ENCODE peak calls at places on chromosome 4, in nine cellular contexts. M is ELF-1; C is A549; D is nucleus accumbens; T is activated CD4-positive, alpha-beta memory T cell treated with anti-CD3 and anti-CD28 coated beads, Interleukin-2, amount 10 ng/mL, durations not matched to agents 7 days and 5 days; G is central memory CD4-positive, alpha-beta T cell; E is Caki2; U is endothelial cell; V is astrocyte. X is an unnamed sample.

GRCh38 chr4:45293335-45293734 is 567.0 kb upstream of the GNPDA2 start:
- DNase-seq in M (no peak), C (no peak), D (no peak), T (no peak), G (no peak), E (no peak), U (no peak), V (no peak), X (no peak)

GRCh38 chr4:21949073-21949457 is 493 bp upstream of the KCNIP4 start:
- DNase-seq in M (peak), C (no peak), D (peak), T (no peak), G (no peak), E (no peak), U (peak), V (no peak), X (no peak)

GRCh38 chr4:4750187-4750586 is 109.3 kb upstream of the MSX1 start:
- DNase-seq in M (no peak), C (no peak), D (no peak), T (no peak), G (no peak), E (no peak), U (no peak), V (no peak), X (no peak)

GRCh38 chr4:4443821-4444220 is 56.9 kb downstream of the NSG1 start:
- DNase-seq in M (peak), C (no peak), D (no peak), T (no peak), G (no peak), E (peak), U (no peak), V (peak), X (no peak)

GRCh38 chr4:142406051-142406549 is 440.0 kb downstream of the INPP4B start:
- DNase-seq in M (peak), C (no peak), D (no peak), T (no peak), G (no peak), E (peak), U (no peak), V (peak), X (peak)

GRCh38 chr4:12729384-12729783 is 754.8 kb downstream of the RAB28 start:
- DNase-seq in M (no peak), C (no peak), D (no peak), T (no peak), G (no peak), E (peak), U (no peak), V (peak), X (no peak)

GRCh38 chr4:110505440-110505839 is 29.5 kb downstream of the ENPEP start:
- DNase-seq in M (no peak), C (no peak), D (no peak), T (no peak), G (no peak), E (no peak), U (no peak), V (no peak), X (no peak)

GRCh38 chr4:168150651-168151050 is 58.3 kb downstream of the ANXA10 start:
- DNase-seq in M (peak), C (no peak), D (no peak), T (no peak), G (no peak), E (no peak), U (no peak), V (peak), X (no peak)

GRCh38 chr4:176492648-176493302 is 173.0 kb downstream of the SPCS3 start:
- DNase-seq in M (no peak), C (no peak), D (no peak), T (no peak), G (no peak), E (peak), U (no peak), V (peak), X (no peak)

GRCh38 chr4:110361921-110362320 is 114.0 kb upstream of the ENPEP start:
- DNase-seq in M (peak), C (no peak), D (no peak), T (no peak), G (no peak), E (peak), U (no peak), V (peak), X (no peak)

GRCh38 chr4:40507977-40508376 is 121.7 kb downstream of the RBM47 start:
- DNase-seq in M (peak), C (no peak), D (no peak), T (no peak), G (no peak), E (no peak), U (no peak), V (no peak), X (no peak)

GRCh38 chr4:153153339-153153851 is 50.8 kb upstream of the TRIM2 start:
- DNase-seq in M (peak), C (peak), D (peak), T (peak), G (peak), E (peak), U (peak), V (peak), X (peak)

GRCh38 chr4:23084559-23085248 is 392.0 kb downstream of the GBA3 start:
- DNase-seq in M (no peak), C (no peak), D (no peak), T (no peak), G (no peak), E (peak), U (no peak), V (peak), X (no peak)

GRCh38 chr4:184344435-184344834 is 126.8 kb upstream of the ENPP6 start:
- DNase-seq in M (no peak), C (no peak), D (no peak), T (no peak), G (no peak), E (no peak), U (no peak), V (no peak), X (no peak)

GRCh38 chr4:149706942-149707341 is 108.7 kb downstream of the IQCM start:
- DNase-seq in M (no peak), C (no peak), D (no peak), T (no peak), G (no peak), E (no peak), U (no peak), V (peak), X (no peak)

GRCh38 chr4:159434496-159435241 is 331.8 kb downstream of the RAPGEF2 start:
- DNase-seq in M (no peak), C (no peak), D (no peak), T (no peak), G (no peak), E (no peak), U (no peak), V (peak), X (no peak)

GRCh38 chr4:169253904-169254303 is 16.9 kb downstream of the SH3RF1 start:
- DNase-seq in M (no peak), C (no peak), D (no peak), T (no peak), G (no peak), E (peak), U (no peak), V (peak), X (no peak)

GRCh38 chr4:143554728-143555597 is 41.5 kb downstream of the SMARCA5 start:
- DNase-seq in M (no peak), C (no peak), D (no peak), T (no peak), G (no peak), E (no peak), U (no peak), V (no peak), X (no peak)

GRCh38 chr4:152290522-152290921 is 245.4 kb downstream of the FBXW7 start:
- DNase-seq in M (no peak), C (no peak), D (no peak), T (no peak), G (no peak), E (no peak), U (no peak), V (no peak), X (no peak)

GRCh38 chr4:138645289-138645688 is 370.3 kb upstream of the NOCT start:
- DNase-seq in M (no peak), C (no peak), D (no peak), T (no peak), G (no peak), E (peak), U (no peak), V (peak), X (peak)

GRCh38 chr4:123468479-123469031 is 72.0 kb downstream of the SPRY1 start:
- DNase-seq in M (no peak), C (no peak), D (no peak), T (no peak), G (no peak), E (no peak), U (no peak), V (no peak), X (no peak)

GRCh38 chr4:167966161-167966560 is 126.2 kb upstream of the ANXA10 start:
- DNase-seq in M (no peak), C (no peak), D (no peak), T (no peak), G (no peak), E (peak), U (no peak), V (peak), X (no peak)

GRCh38 chr4:173332021-173332487 is 2.1 kb downstream of the HMGB2 start:
- DNase-seq in M (no peak), C (no peak), D (no peak), T (no peak), G (no peak), E (no peak), U (no peak), V (no peak), X (no peak)

GRCh38 chr4:137825505-137825904 is 293.2 kb upstream of the PCDH18 start:
- DNase-seq in M (no peak), C (no peak), D (no peak), T (no peak), G (no peak), E (no peak), U (no peak), V (no peak), X (no peak)

GRCh38 chr4:58214376-58214775 is 1104.2 kb upstream of the IGFBP7 start:
- DNase-seq in M (peak), C (no peak), D (no peak), T (no peak), G (no peak), E (no peak), U (no peak), V (no peak), X (no peak)

GRCh38 chr4:128394778-128395177 is 107.2 kb upstream of the PGRMC2 start:
- DNase-seq in M (no peak), C (no peak), D (no peak), T (no peak), G (no peak), E (no peak), U (no peak), V (peak), X (no peak)

GRCh38 chr4:54542540-54543041 is 115.2 kb upstream of the KIT start:
- DNase-seq in M (peak), C (no peak), D (no peak), T (no peak), G (no peak), E (no peak), U (no peak), V (no peak), X (no peak)

GRCh38 chr4:74418063-74418670 is 26.8 kb upstream of the AREG start:
- DNase-seq in M (no peak), C (peak), D (no peak), T (no peak), G (no peak), E (peak), U (no peak), V (peak), X (no peak)

GRCh38 chr4:150395872-150396271 is 186.1 kb upstream of the MAB21L2 start:
- DNase-seq in M (no peak), C (no peak), D (no peak), T (no peak), G (no peak), E (no peak), U (no peak), V (no peak), X (no peak)

GRCh38 chr4:169915545-169915944 is 110.7 kb downstream of the MFAP3L start:
- DNase-seq in M (no peak), C (no peak), D (no peak), T (no peak), G (no peak), E (no peak), U (no peak), V (no peak), X (no peak)

GRCh38 chr4:72451349-72451748 is 117.7 kb downstream of the ADAMTS3 start:
- DNase-seq in M (no peak), C (no peak), D (no peak), T (no peak), G (no peak), E (no peak), U (no peak), V (no peak), X (no peak)

GRCh38 chr4:108336076-108336475 is 167.3 kb upstream of the LEF1 start:
- DNase-seq in M (no peak), C (no peak), D (no peak), T (no peak), G (no peak), E (no peak), U (no peak), V (peak), X (no peak)

GRCh38 chr4:145937021-145937861 is 1.4 kb downstream of the ZNF827 start:
- DNase-seq in M (peak), C (no peak), D (peak), T (peak), G (peak), E (peak), U (peak), V (peak), X (peak)

GRCh38 chr4:83639849-83640493 is 104.1 kb downstream of the GPAT3 start:
- DNase-seq in M (peak), C (peak), D (no peak), T (peak), G (peak), E (peak), U (peak), V (peak), X (peak)